ENCODE peak calls at places on chromosomes 7 and 10, in ten cellular contexts. B is tibial nerve; Q is activated CD8-positive, alpha-beta memory T cell treated with anti-CD3 and anti-CD28 coated beads, Interleukin-2, amount 50 U/mL, for 48 hours; L is MV-4-11; Z is lower lobe of right lung; T is NCI-H460; X is H54; F is skeletal muscle cell; I is H4; R is DMS153. Y is an unnamed sample.

GRCh38 chr7:83824214-83824613 is 175.3 kb upstream of the SEMA3E start:
- DNase-seq in B (no peak), Q (no peak), L (no peak), Z (no peak), T (no peak), X (no peak), F (no peak), I (no peak), R (no peak), Y (no peak)

GRCh38 chr10:11689945-11690736 is 52.0 kb upstream of the ECHDC3 start:
- DNase-seq in B (no peak), Q (no peak), L (no peak), Z (no peak), T (no peak), X (no peak), F (no peak), I (no peak), R (no peak), Y (no peak)

GRCh38 chr7:128931965-128932861 is 5.5 kb upstream of the IRF5 start:
- DNase-seq in B (no peak), Q (no peak), L (no peak), Z (no peak), T (no peak), X (no peak), F (no peak), I (no peak), R (no peak), Y (no peak)

GRCh38 chr10:31896972-31897384 is 31.7 kb downstream of the ARHGAP12 start:
- DNase-seq in B (no peak), Q (no peak), L (no peak), Z (no peak), T (peak; percentile 82), X (peak; percentile 9), F (peak; percentile 20), I (no peak), R (no peak), Y (peak; percentile 20)

GRCh38 chr7:29538322-29538874 is 25.2 kb upstream of the PRR15 start:
- DNase-seq in B (no peak), Q (no peak), L (no peak), Z (no peak), T (no peak), X (no peak), F (no peak), I (no peak), R (no peak), Y (no peak)

GRCh38 chr7:49324707-49325106 is 400.4 kb downstream of the CDC14C start:
- DNase-seq in B (no peak), Q (no peak), L (peak; percentile 1), Z (no peak), T (no peak), X (no peak), F (no peak), I (peak; percentile 84), R (no peak), Y (no peak)

GRCh38 chr7:137882806-137883205 is 36.0 kb upstream of the DGKI start:
- DNase-seq in B (no peak), Q (no peak), L (no peak), Z (no peak), T (no peak), X (no peak), F (no peak), I (no peak), R (no peak), Y (no peak)

GRCh38 chr10:117684673-117685211 is 142.2 kb downstream of the EMX2 start:
- DNase-seq in B (no peak), Q (no peak), L (no peak), Z (peak; percentile 54), T (no peak), X (no peak), F (no peak), I (peak; percentile 37), R (no peak), Y (no peak)

GRCh38 chr10:113646337-113647201 is 17.3 kb downstream of the NRAP start:
- DNase-seq in B (no peak), Q (no peak), L (no peak), Z (no peak), T (peak; percentile 100), X (no peak), F (no peak), I (no peak), R (no peak), Y (no peak)

GRCh38 chr10:79068203-79068561 is 584 bp upstream of the ZMIZ1 start:
- DNase-seq in B (no peak), Q (peak; percentile 71), L (no peak), Z (no peak), T (no peak), X (peak; percentile 32), F (no peak), I (no peak), R (no peak), Y (no peak)

GRCh38 chr10:110852255-110852896 is 19.4 kb upstream of the PDCD4 start:
- DNase-seq in B (no peak), Q (no peak), L (no peak), Z (no peak), T (no peak), X (peak; percentile 33), F (no peak), I (no peak), R (no peak), Y (no peak)

GRCh38 chr10:84370268-84370667 is 41.9 kb downstream of the CCSER2 start:
- DNase-seq in B (no peak), Q (no peak), L (no peak), Z (no peak), T (no peak), X (no peak), F (no peak), I (no peak), R (no peak), Y (no peak)

GRCh38 chr10:114550756-114551290 is 107.3 kb downstream of the ABLIM1 start:
- DNase-seq in B (no peak), Q (no peak), L (peak; percentile 3), Z (no peak), T (peak; percentile 46), X (no peak), F (no peak), I (peak; percentile 19), R (peak; percentile 82), Y (no peak)

GRCh38 chr10:71927159-71927558 is 37.0 kb upstream of the CHST3 start:
- DNase-seq in B (no peak), Q (no peak), L (no peak), Z (no peak), T (no peak), X (no peak), F (no peak), I (no peak), R (no peak), Y (no peak)

GRCh38 chr10:6406220-6407033 is 173.6 kb downstream of the PRKCQ start:
- DNase-seq in B (no peak), Q (no peak), L (peak; percentile 13), Z (no peak), T (peak; percentile 1), X (peak; percentile 17), F (no peak), I (no peak), R (no peak), Y (no peak)

GRCh38 chr10:11425288-11425595 is 186.2 kb downstream of the USP6NL start:
- DNase-seq in B (no peak), Q (peak; percentile 7), L (peak; percentile 5), Z (no peak), T (no peak), X (no peak), F (peak; percentile 23), I (no peak), R (no peak), Y (peak; percentile 15)

GRCh38 chr10:124670849-124671248 is 73.3 kb downstream of the FAM53B start:
- DNase-seq in B (no peak), Q (no peak), L (peak; percentile 57), Z (peak; percentile 80), T (no peak), X (no peak), F (no peak), I (no peak), R (no peak), Y (no peak)

GRCh38 chr7:112745635-112746034 is 44.6 kb downstream of the TMEM168 start:
- DNase-seq in B (no peak), Q (no peak), L (no peak), Z (no peak), T (no peak), X (no peak), F (no peak), I (no peak), R (no peak), Y (no peak)

GRCh38 chr7:48429117-48429516 is 257.9 kb downstream of the ABCA13 start:
- DNase-seq in B (no peak), Q (no peak), L (no peak), Z (no peak), T (no peak), X (no peak), F (no peak), I (no peak), R (no peak), Y (no peak)

GRCh38 chr10:106938448-106939014 is 226.0 kb downstream of the SORCS1 start:
- DNase-seq in B (no peak), Q (no peak), L (no peak), Z (no peak), T (no peak), X (no peak), F (no peak), I (peak; percentile 84), R (no peak), Y (no peak)

Y was measured in smooth muscle cell of the brain vasculature.